ENCODE peak calls at places on chromosomes 6 and 20, in eight cellular contexts. O, F, B, D, L, T, A and H are unnamed samples.

GRCh38 chr6:169316651-169317050 is 63.0 kb upstream of the THBS2 start:
- DNase-seq in O (no peak), F (no peak), B (no peak), D (no peak), L (no peak), T (no peak), A (no peak), H (no peak)

GRCh38 chr6:13431059-13431656 is 56.2 kb downstream of the GFOD1 start:
- DNase-seq in O (no peak), F (no peak), B (no peak), D (no peak), L (no peak), T (no peak), A (no peak), H (no peak)

GRCh38 chr20:35947489-35947888 is 6.8 kb downstream of the SCAND1 start:
- DNase-seq in O (no peak), F (no peak), B (no peak), D (peak; percentile 18), L (no peak), T (no peak), A (peak; percentile 10), H (no peak)

GRCh38 chr6:41222513-41222912 is 5.6 kb upstream of the TREML4 start:
- DNase-seq in O (no peak), F (no peak), B (no peak), D (no peak), L (no peak), T (no peak), A (no peak), H (no peak)

GRCh38 chr20:48406462-48407235 is 421.1 kb downstream of the PREX1 start:
- DNase-seq in O (no peak), F (peak; percentile 25), B (no peak), D (no peak), L (no peak), T (no peak), A (no peak), H (no peak)

GRCh38 chr6:159826968-159827647 is 27.0 kb downstream of the PNLDC1 start:
- DNase-seq in O (no peak), F (no peak), B (no peak), D (no peak), L (no peak), T (peak; percentile 51), A (no peak), H (no peak)

GRCh38 chr20:40960521-40960956 is 68.1 kb upstream of the TOP1 start:
- DNase-seq in O (no peak), F (no peak), B (peak; percentile 28), D (no peak), L (no peak), T (peak; percentile 60), A (no peak), H (no peak)

GRCh38 chr20:9126527-9126926 is 57.6 kb downstream of the PLCB4 start:
- DNase-seq in O (no peak), F (no peak), B (no peak), D (no peak), L (no peak), T (no peak), A (no peak), H (no peak)

GRCh38 chr6:104540743-104541142 is 319.0 kb downstream of the HACE1 start:
- DNase-seq in O (no peak), F (no peak), B (no peak), D (no peak), L (no peak), T (no peak), A (peak; percentile 43), H (no peak)

GRCh38 chr6:20620043-20620442 is 85.8 kb downstream of the CDKAL1 start:
- DNase-seq in O (no peak), F (no peak), B (no peak), D (no peak), L (no peak), T (no peak), A (peak; percentile 16), H (no peak)

GRCh38 chr6:32922083-32922482 is 18.7 kb downstream of the HLA-DMB start:
- DNase-seq in O (no peak), F (no peak), B (no peak), D (no peak), L (no peak), T (no peak), A (no peak), H (no peak)

DNA sequence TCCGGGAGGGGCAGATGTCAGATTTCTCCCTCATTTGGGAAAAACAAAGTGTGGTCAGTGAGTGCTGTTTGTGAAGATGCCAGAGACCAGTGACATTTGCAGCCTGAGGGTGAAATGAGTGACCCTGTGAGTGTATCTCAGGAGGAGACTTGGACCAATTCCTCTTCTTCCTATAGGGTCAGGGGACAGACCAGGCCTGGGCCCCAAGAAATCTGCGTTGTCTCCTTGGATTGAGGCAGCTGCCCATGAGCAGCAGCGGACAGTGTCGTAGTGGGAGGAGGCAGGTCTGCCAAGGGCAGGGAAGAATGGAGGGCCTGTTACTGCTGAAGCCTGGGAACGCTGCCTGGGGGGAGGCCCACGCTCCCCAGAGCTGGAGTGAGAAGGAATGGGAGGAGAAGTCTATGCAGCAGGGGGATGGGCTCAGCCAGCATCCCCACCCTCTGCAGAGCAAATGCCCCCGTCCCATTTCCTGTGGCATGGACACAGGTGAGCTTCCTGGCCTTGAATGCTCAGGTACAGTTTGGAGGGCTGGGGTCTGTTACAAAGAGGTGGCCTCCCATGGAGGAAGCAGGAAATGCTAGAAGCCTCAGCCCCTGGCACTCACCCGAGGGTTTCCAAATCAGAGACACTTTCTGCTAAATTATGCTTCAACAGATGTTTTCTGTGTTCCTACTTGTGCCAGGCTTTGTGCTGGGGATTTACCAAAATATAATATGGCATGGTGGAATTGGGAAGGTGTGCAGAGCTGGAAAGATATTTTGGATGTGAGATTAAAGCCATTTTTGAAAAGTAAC is 29.8 kb downstream of the DAAM2 start:
- DNase-seq in O (no peak), F (no peak), B (no peak), D (no peak), L (peak; percentile 70), T (no peak), A (peak; percentile 43), H (peak; percentile 55)
- H3K4me3 ChIP-seq in O (no peak overlapping the region), F (no peak overlapping the region), B (no peak overlapping the region), D (no peak overlapping the region), L (peak overlapping the region; percentile 53), T (peak overlapping the region; percentile 0), A (no peak overlapping the region), H (no peak overlapping the region)

DNA sequence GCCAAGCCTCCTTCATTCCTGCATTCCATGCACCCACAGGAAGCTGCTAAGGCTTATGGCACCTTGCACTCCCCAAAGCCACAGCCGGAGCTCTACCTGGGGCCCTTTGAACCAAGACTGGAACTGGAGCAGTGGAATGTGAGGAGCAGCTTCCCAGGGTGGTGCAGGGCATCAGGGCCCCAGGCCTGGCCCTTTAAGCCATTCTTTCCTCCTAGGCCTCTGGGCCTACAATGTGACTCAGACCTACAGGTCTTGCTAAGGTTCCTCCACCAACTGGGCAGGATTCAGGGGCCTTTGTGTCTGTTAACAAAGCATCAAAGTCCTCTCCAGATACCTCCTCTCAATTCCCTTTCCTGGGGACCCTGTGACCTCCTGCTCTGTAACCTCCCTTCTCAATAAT is 36.2 kb downstream of the SF3B5 start:
- DNase-seq in O (no peak), F (no peak), B (no peak), D (no peak), L (no peak), T (no peak), A (no peak), H (no peak)
- H3K27ac ChIP-seq in O (no peak overlapping the region), F (no peak overlapping the region), B (no peak overlapping the region), D (no peak overlapping the region), L (no peak overlapping the region), T (no peak overlapping the region), A (no peak overlapping the region), H (no peak overlapping the region)

GRCh38 chr20:44208770-44209169 is 1.8 kb downstream of the OSER1 start:
- DNase-seq in O (no peak), F (no peak), B (no peak), D (no peak), L (no peak), T (no peak), A (peak; percentile 52), H (no peak)

GRCh38 chr20:44207066-44207723 is 3.4 kb downstream of the OSER1 start:
- DNase-seq in O (no peak), F (no peak), B (no peak), D (no peak), L (no peak), T (no peak), A (peak; percentile 65), H (no peak)

GRCh38 chr20:44206132-44206531 is 4.4 kb downstream of the OSER1 start:
- DNase-seq in O (no peak), F (no peak), B (no peak), D (no peak), L (no peak), T (no peak), A (no peak), H (no peak)

GRCh38 chr20:44209691-44210421 is 715 bp downstream of the OSER1 start:
- DNase-seq in O (no peak), F (peak; percentile 40), B (peak; percentile 50), D (peak; percentile 62), L (no peak), T (no peak), A (no peak), H (no peak)

DNA sequence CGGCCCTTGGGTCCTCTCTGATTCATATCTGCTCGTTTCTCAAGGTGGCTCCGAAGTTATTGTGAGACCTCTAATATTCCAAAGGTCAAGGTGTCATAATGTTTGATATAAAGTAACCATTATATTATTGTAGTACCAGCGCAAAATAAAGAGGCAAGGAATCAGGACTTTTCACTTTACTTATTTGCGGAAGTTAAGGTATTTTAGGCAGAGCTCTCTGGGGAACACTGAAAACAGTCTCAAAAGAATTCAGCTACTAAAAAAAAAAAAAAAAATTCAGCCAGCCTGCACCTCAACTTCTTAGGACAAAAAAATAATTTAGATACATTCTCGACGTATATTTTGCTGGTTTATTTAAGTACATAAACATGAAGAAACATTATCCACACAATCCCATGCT is 2.4 kb downstream of the OSER1 start:
- DNase-seq in O (no peak), F (no peak), B (no peak), D (peak; percentile 59), L (no peak), T (no peak), A (no peak), H (no peak)
- H3K4me3 ChIP-seq in O (no peak overlapping the region), F (no peak overlapping the region), B (no peak overlapping the region), D (peak overlapping the region; percentile 72), L (peak overlapping the region; percentile 96), T (peak overlapping the region; percentile 78), A (peak overlapping the region; percentile 94), H (no peak overlapping the region)

GRCh38 chr20:34896086-34896551 is 19.7 kb downstream of the ACSS2 start:
- DNase-seq in O (no peak), F (no peak), B (no peak), D (no peak), L (no peak), T (no peak), A (no peak), H (no peak)
- H3K27ac ChIP-seq in O (no peak overlapping the region), F (no peak overlapping the region), B (no peak overlapping the region), D (peak overlapping the region; percentile 65), L (peak overlapping the region; percentile 71), T (no peak overlapping the region), A (no peak overlapping the region), H (no peak overlapping the region)

GRCh38 chr6:44224154-44224977 is 971 bp downstream of the SLC29A1 start:
- DNase-seq in O (no peak), F (no peak), B (no peak), D (no peak), L (no peak), T (no peak), A (no peak), H (no peak)
- H3K4me3 ChIP-seq in O (peak overlapping the region; percentile 52), F (no peak overlapping the region), B (peak overlapping the region; percentile 50), D (peak overlapping the region; percentile 56), L (peak overlapping the region; percentile 88), T (peak overlapping the region; percentile 62), A (peak overlapping the region; percentile 41), H (peak overlapping the region; percentile 53)